ENCODE peak calls at places on chromosomes 13 and 19, in seven cellular contexts. Z is H9, U is astrocyte, B is IMR-90, K is neural progenitor cell, C is HCT116, G is colonic mucosa. I is an unnamed sample.

GRCh38 chr19:30710721-30711120 is 338.5 kb downstream of the ZNF536 start:
- DNase-seq in Z (no peak), U (no peak), B (no peak), K (no peak), C (no peak), G (no peak), I (no peak)

GRCh38 chr19:17761148-17761547 is 9.9 kb downstream of the FCHO1 start:
- DNase-seq in Z (no peak), U (no peak), B (no peak), K (no peak), C (no peak), G (no peak), I (no peak)

GRCh38 chr13:45522571-45522970 is 57.8 kb downstream of the COG3 start:
- DNase-seq in Z (no peak), U (no peak), B (peak; percentile 18), K (no peak), C (no peak), G (no peak), I (no peak)

GRCh38 chr19:6521718-6522646 is 8.8 kb upstream of the TNFSF9 start:
- DNase-seq in Z (no peak), U (no peak), B (no peak), K (no peak), C (no peak), G (no peak), I (no peak)

GRCh38 chr13:110965038-110965754 is 50.3 kb upstream of the ANKRD10 start:
- DNase-seq in Z (no peak), U (peak; percentile 78), B (peak; percentile 89), K (no peak), C (peak; percentile 99), G (no peak), I (no peak)

GRCh38 chr13:59641758-59642157 is 522.0 kb downstream of the DIAPH3 start:
- DNase-seq in Z (no peak), U (peak; percentile 20), B (no peak), K (no peak), C (no peak), G (no peak), I (no peak)

GRCh38 chr19:38851622-38852230 is 1.9 kb upstream of the HNRNPL start:
- DNase-seq in Z (peak; percentile 91), U (peak; percentile 73), B (peak; percentile 88), K (peak; percentile 96), C (peak; percentile 75), G (peak; percentile 96), I (peak; percentile 95)

GRCh38 chr13:95463516-95463915 is 89.0 kb upstream of the CLDN10 start:
- DNase-seq in Z (no peak), U (no peak), B (no peak), K (no peak), C (no peak), G (no peak), I (no peak)

GRCh38 chr19:13644648-13645047 is 119.7 kb upstream of the MRI1 start:
- DNase-seq in Z (no peak), U (no peak), B (no peak), K (no peak), C (no peak), G (no peak), I (no peak)

GRCh38 chr13:99330942-99331341 is 23.7 kb upstream of the GPR183 start:
- DNase-seq in Z (no peak), U (no peak), B (no peak), K (no peak), C (no peak), G (no peak), I (no peak)

GRCh38 chr19:54560881-54561385 is 12.7 kb upstream of the LILRA2 start:
- DNase-seq in Z (no peak), U (no peak), B (no peak), K (no peak), C (no peak), G (no peak), I (no peak)

GRCh38 chr13:106911602-106912001 is 343.7 kb upstream of the ARGLU1 start:
- DNase-seq in Z (no peak), U (no peak), B (no peak), K (no peak), C (no peak), G (no peak), I (no peak)

GRCh38 chr19:55605637-55606470 is at the start of gene ZNF865:
- DNase-seq in Z (peak; percentile 85), U (peak; percentile 81), B (peak; percentile 87), K (peak; percentile 92), C (peak; percentile 69), G (peak; percentile 88), I (peak; percentile 92)

GRCh38 chr19:368624-369020 is 24.0 kb upstream of the MIER2 start:
- DNase-seq in Z (no peak), U (no peak), B (no peak), K (no peak), C (no peak), G (no peak), I (peak; percentile 28)

GRCh38 chr13:80339578-80339840 is 1.4 kb downstream of the SPRY2 start:
- DNase-seq in Z (no peak), U (peak; percentile 39), B (no peak), K (peak; percentile 65), C (no peak), G (peak; percentile 21), I (no peak)

DNA sequence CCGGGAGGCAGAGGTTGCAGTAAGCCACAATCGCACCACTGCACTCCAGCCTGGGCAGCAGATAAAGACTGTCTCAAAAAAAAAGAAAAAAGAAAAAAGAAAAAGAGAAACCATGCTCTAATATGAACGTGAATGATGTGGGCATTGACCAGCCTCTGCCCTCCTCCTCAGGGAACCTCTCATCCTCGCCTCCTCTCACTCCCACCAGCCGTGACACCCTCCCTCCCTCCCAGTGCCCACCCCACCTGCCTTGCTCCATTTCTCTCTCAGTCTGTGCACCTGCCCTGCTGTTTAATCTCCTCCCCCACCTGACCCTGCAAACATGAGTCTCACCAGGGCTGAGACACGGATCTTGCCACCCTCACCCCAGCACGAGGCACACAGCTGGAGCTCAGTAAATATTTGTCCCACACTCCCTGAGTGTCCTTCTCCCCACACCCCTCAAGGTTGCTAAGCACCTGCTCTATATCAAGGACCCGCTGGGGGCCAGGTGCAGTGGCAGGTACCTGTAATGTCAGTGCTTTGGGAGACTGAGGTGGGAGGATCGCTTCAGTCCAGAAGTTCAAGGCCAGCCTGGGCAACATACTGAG is 7.5 kb upstream of the BCAT2 start:
- DNase-seq in Z (no peak), U (no peak), B (no peak), K (no peak), C (no peak), G (peak; percentile 70), I (no peak)
- H3K27ac ChIP-seq in Z (no peak overlapping the region), U (no peak overlapping the region), B (no peak overlapping the region), K (no peak overlapping the region), C (no peak overlapping the region), G (peak overlapping the region; percentile 45), I (no peak overlapping the region)

GRCh38 chr19:43668406-43669158 is 1.4 kb downstream of the PLAUR start:
- DNase-seq in Z (peak; percentile 99), U (peak; percentile 95), B (peak; percentile 99), K (peak; percentile 100), C (peak; percentile 98), G (peak; percentile 100), I (peak; percentile 100)
- H3K9ac ChIP-seq in Z (no peak overlapping the region), U (peak overlapping the region; percentile 92), B (peak overlapping the region; percentile 83), K (no peak overlapping the region), C (peak overlapping the region; percentile 86), G (peak overlapping the region; percentile 77), I (peak overlapping the region; percentile 63)

GRCh38 chr19:33953023-33953422 is 156.4 kb downstream of the KCTD15 start:
- DNase-seq in Z (no peak), U (no peak), B (no peak), K (no peak), C (no peak), G (no peak), I (peak; percentile 18)

GRCh38 chr19:33948651-33949335 is 152.1 kb downstream of the KCTD15 start:
- DNase-seq in Z (no peak), U (no peak), B (no peak), K (no peak), C (no peak), G (no peak), I (peak; percentile 32)

GRCh38 chr19:33950141-33950805 is 153.6 kb downstream of the KCTD15 start:
- DNase-seq in Z (no peak), U (no peak), B (no peak), K (peak; percentile 8), C (no peak), G (no peak), I (peak; percentile 29)

GRCh38 chr19:33946535-33947323 is 150.1 kb downstream of the KCTD15 start:
- DNase-seq in Z (no peak), U (no peak), B (no peak), K (peak; percentile 24), C (no peak), G (no peak), I (peak; percentile 13)

GRCh38 chr19:33947565-33947964 is 150.9 kb downstream of the KCTD15 start:
- DNase-seq in Z (no peak), U (no peak), B (no peak), K (peak; percentile 11), C (no peak), G (no peak), I (peak; percentile 47)
- TF ChIP-seq CTCF in Z (peak; percentile 54), U (no peak), B (peak; percentile 10), K (peak; percentile 39), C (peak; percentile 19), G (no peak), I (peak; percentile 60)

GRCh38 chr13:85498774-85499173 is 300.4 kb downstream of the SLITRK6 start:
- DNase-seq in Z (no peak), U (no peak), B (no peak), K (no peak), C (no peak), G (no peak), I (no peak)

GRCh38 chr13:85501616-85502015 is 297.6 kb downstream of the SLITRK6 start:
- DNase-seq in Z (no peak), U (no peak), B (no peak), K (no peak), C (no peak), G (no peak), I (no peak)

GRCh38 chr13:85492283-85492682 is 306.9 kb downstream of the SLITRK6 start:
- DNase-seq in Z (no peak), U (no peak), B (peak; percentile 23), K (no peak), C (no peak), G (no peak), I (no peak)

GRCh38 chr13:85500716-85501256 is 298.4 kb downstream of the SLITRK6 start:
- DNase-seq in Z (no peak), U (no peak), B (no peak), K (no peak), C (no peak), G (no peak), I (no peak)

GRCh38 chr13:85497652-85498051 is 301.6 kb downstream of the SLITRK6 start:
- DNase-seq in Z (no peak), U (peak; percentile 99), B (peak; percentile 97), K (no peak), C (no peak), G (no peak), I (no peak)
- H3K27ac ChIP-seq in Z (no peak overlapping the region), U (peak overlapping the region; percentile 41), B (peak overlapping the region; percentile 75), K (no peak overlapping the region), C (no peak overlapping the region), G (no peak overlapping the region), I (no peak overlapping the region)